ENCODE peak calls at places on chromosomes 6 and 20, in ten cellular contexts. T, C, J, W, H, X, I, N, Q and S are unnamed samples. For H3K4me1 and H3K36me3, the result is how much of the 10 kb centered on the place peaks cover.

GRCh38 chr6:123715243-123715863 is 78.6 kb upstream of the TRDN start:
- DNase-seq in T (no peak), C (no peak), J (peak), W (peak), H (no peak), X (no peak), I (no peak), N (peak), Q (no peak), S (peak)

GRCh38 chr6:31399589-31400466 is 3.6 kb upstream of the MICA start:
- DNase-seq in T (peak), C (peak), J (peak), W (peak), H (peak), X (peak), I (peak), N (peak), Q (peak), S (peak)

GRCh38 chr6:37630281-37630799 is 67.3 kb downstream of the MDGA1 start:
- DNase-seq in T (no peak), C (peak), J (peak), W (no peak), H (no peak), X (no peak), I (no peak), N (no peak), Q (no peak), S (no peak)

GRCh38 chr6:170074907-170075306 is 216.0 kb downstream of the DLL1 start:
- DNase-seq in T (peak), C (no peak), J (no peak), W (no peak), H (peak), X (peak), I (no peak), N (no peak), Q (peak), S (no peak)

GRCh38 chr6:85404497-85405174 is 45.2 kb upstream of the NT5E start:
- DNase-seq in T (no peak), C (no peak), J (peak), W (no peak), H (peak), X (no peak), I (no peak), N (no peak), Q (no peak), S (peak)

GRCh38 chr20:57676517-57677322 is 33.1 kb downstream of the PMEPA1 start:
- DNase-seq in T (no peak), C (no peak), J (no peak), W (no peak), H (peak), X (no peak), I (no peak), N (no peak), Q (no peak), S (peak)

GRCh38 chr6:97813881-97814280 is 530.9 kb upstream of the MMS22L start:
- DNase-seq in T (no peak), C (no peak), J (no peak), W (no peak), H (no peak), X (no peak), I (no peak), N (no peak), Q (no peak), S (no peak)

GRCh38 chr6:137122612-137123011 is 50.8 kb downstream of the IL22RA2 start:
- DNase-seq in T (no peak), C (no peak), J (no peak), W (no peak), H (no peak), X (no peak), I (no peak), N (no peak), Q (no peak), S (no peak)

GRCh38 chr6:142372348-142372747 is 70.5 kb downstream of the ADGRG6 start:
- DNase-seq in T (no peak), C (no peak), J (peak), W (no peak), H (no peak), X (no peak), I (no peak), N (no peak), Q (no peak), S (no peak)

GRCh38 chr6:139376604-139377218 is 2.3 kb upstream of the CITED2 start:
- DNase-seq in T (peak), C (peak), J (peak), W (peak), H (peak), X (no peak), I (no peak), N (peak), Q (no peak), S (no peak)

GRCh38 chr6:37868447-37868825 is 48.9 kb downstream of the ZFAND3 start:
- DNase-seq in T (no peak), C (no peak), J (peak), W (no peak), H (no peak), X (no peak), I (no peak), N (no peak), Q (no peak), S (no peak)

GRCh38 chr20:8132015-8132631 is at the start of gene PLCB1:
- DNase-seq in T (peak), C (peak), J (peak), W (peak), H (peak), X (peak), I (peak), N (peak), Q (peak), S (peak)

GRCh38 chr20:59164681-59165388 is 1.2 kb downstream of the ZNF831 start:
- DNase-seq in T (no peak), C (no peak), J (no peak), W (no peak), H (no peak), X (no peak), I (no peak), N (no peak), Q (no peak), S (no peak)

GRCh38 chr6:2225422-2226392 is 19.7 kb downstream of the GMDS start:
- DNase-seq in T (no peak), C (no peak), J (peak), W (no peak), H (peak), X (no peak), I (no peak), N (no peak), Q (no peak), S (peak)

GRCh38 chr20:47508228-47508752 is 6.6 kb downstream of the NCOA3 start:
- DNase-seq in T (no peak), C (no peak), J (no peak), W (no peak), H (no peak), X (no peak), I (no peak), N (no peak), Q (no peak), S (no peak)

GRCh38 chr20:7673841-7674240 is 266.4 kb downstream of the HAO1 start:
- DNase-seq in T (no peak), C (no peak), J (peak), W (no peak), H (no peak), X (no peak), I (no peak), N (no peak), Q (no peak), S (no peak)

GRCh38 chr6:72580281-72580940 is 41.5 kb upstream of the KCNQ5 start:
- DNase-seq in T (no peak), C (no peak), J (peak), W (peak), H (no peak), X (no peak), I (no peak), N (no peak), Q (no peak), S (no peak)

GRCh38 chr20:57633945-57634491 is 13.8 kb upstream of the ZBP1 start:
- DNase-seq in T (no peak), C (no peak), J (no peak), W (no peak), H (no peak), X (no peak), I (no peak), N (no peak), Q (peak), S (no peak)

GRCh38 chr6:53154794-53155193 is 6.2 kb upstream of the GCM1 start:
- DNase-seq in T (no peak), C (no peak), J (no peak), W (no peak), H (no peak), X (no peak), I (no peak), N (no peak), Q (no peak), S (no peak)

GRCh38 chr6:53151676-53152075 is 3.0 kb upstream of the GCM1 start:
- DNase-seq in T (no peak), C (no peak), J (no peak), W (no peak), H (no peak), X (no peak), I (no peak), N (no peak), Q (no peak), S (no peak)

GRCh38 chr6:53152576-53152975 is 3.9 kb upstream of the GCM1 start:
- DNase-seq in T (no peak), C (no peak), J (no peak), W (no peak), H (no peak), X (no peak), I (no peak), N (no peak), Q (no peak), S (no peak)

GRCh38 chr6:53148684-53149083 is at the start of gene GCM1:
- DNase-seq in T (no peak), C (no peak), J (no peak), W (no peak), H (peak), X (no peak), I (no peak), N (no peak), Q (no peak), S (no peak)

GRCh38 chr6:53154071-53154470 is 5.4 kb upstream of the GCM1 start:
- DNase-seq in T (no peak), C (no peak), J (no peak), W (no peak), H (no peak), X (no peak), I (no peak), N (no peak), Q (no peak), S (no peak)
- H3K4me1 ChIP-seq in T (under half), C (under half), J (under half), W (under half), H (under half), X (under half), I (under half), N (under half), Q (under half), S (under half)

GRCh38 chr6:30195951-30196350 is 17.3 kb downstream of the TRIM26 start:
- DNase-seq in T (no peak), C (no peak), J (no peak), W (no peak), H (no peak), X (no peak), I (no peak), N (no peak), Q (no peak), S (no peak)
- H3K36me3 ChIP-seq in T (under half), C (half or more), J (under half), W (under half), H (half or more), X (half or more), I (half or more), N (half or more), Q (under half), S (under half)

DNA sequence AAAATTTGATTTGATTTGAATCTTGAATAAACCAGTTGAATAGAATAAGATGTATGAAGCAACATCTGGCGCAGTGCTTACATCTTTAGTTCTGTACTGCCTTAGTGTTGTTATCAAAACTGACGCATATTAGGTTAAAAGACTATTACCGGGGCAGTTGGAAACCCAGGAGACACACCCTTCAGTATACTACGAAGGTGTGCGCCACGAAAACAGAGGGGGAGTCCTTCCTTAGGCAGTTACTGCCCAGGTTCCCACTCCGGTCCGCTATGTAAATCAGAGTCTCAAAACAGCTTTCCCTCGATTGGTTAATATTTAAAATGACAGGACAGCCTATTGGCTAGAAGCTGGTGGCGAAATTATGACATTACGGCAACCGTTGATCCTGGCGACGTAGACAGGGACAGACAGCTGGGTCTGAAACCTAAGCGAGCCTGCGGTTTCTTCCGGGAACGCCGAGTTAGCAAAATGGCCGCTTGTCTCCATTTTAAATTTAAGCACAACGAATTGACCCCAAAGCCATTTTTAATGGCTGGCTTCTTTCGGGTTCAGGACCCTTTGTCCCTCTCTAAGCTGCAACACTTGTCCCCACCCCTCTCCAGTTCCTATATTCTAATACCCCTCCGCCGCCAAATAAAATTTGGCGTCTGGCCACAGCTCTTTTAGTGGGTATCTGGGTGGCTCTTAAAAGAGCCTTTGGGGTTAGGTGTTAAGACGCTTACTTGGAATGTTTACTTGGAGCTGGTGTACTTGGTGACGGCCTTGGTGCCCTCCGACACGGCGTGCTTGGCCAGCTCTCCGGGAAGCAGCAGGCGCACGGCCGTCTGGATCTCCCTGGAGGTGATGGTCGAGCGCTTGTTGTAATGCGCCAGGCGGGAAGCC is 35.8 kb downstream of the HFE start:
- DNase-seq in T (peak), C (peak), J (peak), W (peak), H (peak), X (peak), I (peak), N (peak), Q (peak), S (peak)
- TF ChIP-seq CTCF in T (no peak), C (no peak), J (no peak), W (no peak), H (no peak), X (no peak), I (no peak), N (no peak), Q (no peak), S (no peak)

GRCh38 chr6:111808493-111808892 is 64.8 kb downstream of the FYN start:
- DNase-seq in T (no peak), C (no peak), J (no peak), W (no peak), H (no peak), X (no peak), I (no peak), N (no peak), Q (no peak), S (no peak)
- H3K4me1 ChIP-seq in T (under half), C (under half), J (under half), W (under half), H (under half), X (under half), I (half or more), N (under half), Q (half or more), S (under half)

GRCh38 chr6:167952512-167952859 is 45.0 kb upstream of the KIF25 start:
- DNase-seq in T (no peak), C (no peak), J (no peak), W (no peak), H (no peak), X (no peak), I (no peak), N (no peak), Q (no peak), S (no peak)
- H3K36me3 ChIP-seq in T (under half), C (half or more), J (under half), W (half or more), H (under half), X (half or more), I (half or more), N (half or more), Q (under half), S (under half)

DNA sequence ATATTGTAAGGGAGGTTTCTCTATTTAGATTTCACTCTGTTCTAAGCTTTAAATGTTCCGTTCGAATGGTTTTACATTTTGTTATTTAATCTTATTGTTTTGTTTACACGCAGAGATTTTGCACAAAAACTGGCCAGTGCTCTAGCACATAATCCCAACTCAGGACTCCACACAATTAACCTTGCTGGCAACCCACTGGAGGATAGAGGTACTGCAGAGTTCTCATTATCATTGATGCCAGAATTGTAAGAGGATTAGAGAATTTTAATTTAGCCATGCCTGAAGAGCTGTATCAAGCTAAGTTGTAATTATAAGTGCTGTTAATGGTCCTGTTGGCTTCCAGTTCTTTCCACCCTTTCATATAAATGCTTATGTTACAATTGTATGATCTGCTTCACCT is 179.7 kb upstream of the SCGN start:
- DNase-seq in T (no peak), C (no peak), J (no peak), W (no peak), H (no peak), X (no peak), I (no peak), N (no peak), Q (no peak), S (no peak)
- TF ChIP-seq CTCF in T (no peak), C (no peak), J (no peak), W (peak), H (no peak), X (peak), I (peak), N (no peak), Q (peak), S (no peak)

DNA sequence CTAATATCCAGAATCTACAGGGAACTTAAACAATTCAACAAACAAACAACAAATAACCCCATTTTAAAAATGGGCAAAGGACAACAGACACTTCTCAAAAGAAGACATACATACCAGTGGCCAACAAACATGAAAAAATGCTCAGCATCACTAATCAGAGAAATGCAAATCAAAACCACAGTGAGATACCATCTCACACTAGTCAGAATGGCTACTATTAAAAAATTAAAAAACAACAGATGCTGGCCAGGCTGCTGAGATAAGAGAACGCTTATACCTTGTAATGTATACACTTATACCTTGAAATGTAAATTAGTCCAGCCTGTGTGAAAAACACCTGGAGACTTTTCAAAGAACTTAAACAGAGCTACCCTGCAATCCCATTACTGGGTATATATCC is 166.8 kb downstream of the IBTK start:
- DNase-seq in T (no peak), C (no peak), J (peak), W (no peak), H (no peak), X (no peak), I (no peak), N (no peak), Q (no peak), S (no peak)
- H3K4me1 ChIP-seq in T (under half), C (under half), J (under half), W (under half), H (under half), X (under half), I (under half), N (under half), Q (under half), S (under half)